ENCODE peak calls at places on chromosomes 4 and X, in eight cellular contexts. Z is glutamatergic neuron, S is Calu3, X is body of pancreas, M is A549, R is fibroblast of lung, Y is AG10803, N is colonic mucosa. B is an unnamed sample.

GRCh38 chr4:15659768-15660394 is 4.7 kb upstream of the FBXL5 start:
- DNase-seq in S (no peak), M (no peak), Z (no peak), Y (peak; percentile 82), N (no peak), R (peak; percentile 28), X (no peak), B (no peak)

GRCh38 chrX:2935364-2935748 is 6.2 kb upstream of the ARSD start:
- DNase-seq in X (no peak), N (no peak), R (no peak), M (no peak), Y (no peak), Z (no peak), S (no peak), B (no peak)

GRCh38 chr4:152778656-152779512 is 646 bp downstream of the TIGD4 start:
- DNase-seq in Z (peak; percentile 36), N (peak; percentile 50), S (peak; percentile 2), Y (peak; percentile 14), M (peak; percentile 5), R (no peak), X (peak; percentile 18), B (peak; percentile 59)

GRCh38 chrX:132954323-132954722 is 4.1 kb downstream of the HS6ST2 start:
- DNase-seq in N (no peak), Y (no peak), Z (no peak), X (no peak), R (no peak), M (no peak), S (peak; percentile 33), B (no peak)

GRCh38 chr4:186021461-186022167 is 47.3 kb upstream of the TLR3 start:
- DNase-seq in Y (peak; percentile 34), R (peak; percentile 24), S (peak; percentile 14), M (peak; percentile 21), Z (peak; percentile 70), X (peak; percentile 24), N (no peak), B (peak; percentile 45)

GRCh38 chrX:105658136-105658535 is 164.2 kb upstream of the NRK start:
- DNase-seq in S (no peak), Y (peak; percentile 25), X (no peak), R (peak; percentile 11), N (no peak), M (no peak), Z (no peak), B (no peak)

GRCh38 chr4:26311633-26312032 is 9.2 kb upstream of the RBPJ start:
- DNase-seq in N (no peak), Z (no peak), Y (no peak), R (no peak), X (no peak), M (no peak), S (no peak), B (no peak)

GRCh38 chr4:94127707-94128328 is 79.8 kb upstream of the SMARCAD1 start:
- DNase-seq in R (peak; percentile 32), N (no peak), M (peak; percentile 49), Y (peak; percentile 23), X (no peak), S (peak; percentile 21), Z (no peak), B (no peak)

GRCh38 chr4:125432078-125432477 is 117.3 kb downstream of the FAT4 start:
- DNase-seq in R (peak; percentile 49), N (no peak), Y (peak; percentile 12), M (peak; percentile 9), Z (no peak), S (no peak), X (no peak), B (peak; percentile 11)

GRCh38 chr4:143247866-143248265 is 63.1 kb downstream of the USP38 start:
- DNase-seq in Y (no peak), S (no peak), X (no peak), Z (no peak), M (no peak), N (no peak), R (no peak), B (no peak)

GRCh38 chr4:105990933-105991332 is 95.7 kb downstream of the NPNT start:
- DNase-seq in Y (peak; percentile 76), Z (no peak), X (peak; percentile 59), S (peak; percentile 86), M (peak; percentile 4), N (peak; percentile 45), R (peak; percentile 66), B (no peak)

GRCh38 chrX:12896935-12897334 is 9.5 kb upstream of the TLR8 start:
- DNase-seq in R (no peak), X (no peak), M (no peak), Z (no peak), S (no peak), Y (no peak), N (no peak), B (no peak)

GRCh38 chrX:12898073-12898472 is 8.3 kb upstream of the TLR8 start:
- DNase-seq in S (no peak), N (no peak), M (no peak), X (no peak), R (no peak), Y (no peak), Z (no peak), B (no peak)

GRCh38 chrX:12903646-12904045 is 2.8 kb upstream of the TLR8 start:
- DNase-seq in R (no peak), Y (peak; percentile 73), N (no peak), S (no peak), Z (no peak), X (no peak), M (no peak), B (no peak)

GRCh38 chrX:12899506-12899905 is 6.9 kb upstream of the TLR8 start:
- DNase-seq in M (no peak), Y (no peak), R (no peak), Z (no peak), N (no peak), S (no peak), X (no peak), B (no peak)

DNA sequence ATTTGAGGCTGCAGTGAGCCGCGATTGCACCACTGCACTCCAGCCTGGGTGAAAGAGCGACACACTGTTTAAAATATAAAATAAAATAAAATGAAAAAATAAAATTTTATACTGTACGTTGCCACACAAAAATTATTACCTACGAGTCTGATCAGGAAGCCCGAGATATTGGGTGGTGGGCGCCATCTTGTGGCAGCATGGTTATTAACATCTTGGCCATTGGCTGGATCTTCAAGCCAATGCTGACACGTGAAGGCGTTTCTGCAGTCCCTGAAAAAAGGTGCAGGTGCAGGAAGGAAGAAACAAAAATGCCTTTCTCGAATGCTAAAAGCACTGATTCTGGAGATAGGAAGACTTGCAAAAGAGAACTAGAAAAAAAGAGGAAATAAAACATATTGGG is 4.9 kb upstream of the TLR8 start:
- DNase-seq in M (peak; percentile 61), N (peak; percentile 77), X (peak; percentile 67), S (peak; percentile 76), Y (peak; percentile 43), R (peak; percentile 27), Z (peak; percentile 62), B (peak; percentile 59)
- TF ChIP-seq CTCF in M (peak; percentile 70), N (peak; percentile 79), X (peak; percentile 36), S (peak; percentile 27), Y (peak; percentile 59), R (peak; percentile 38), Z (peak; percentile 60), B (peak; percentile 61)

GRCh38 chrX:53249387-53250042 is 24.5 kb upstream of the KDM5C start:
- DNase-seq in S (no peak), R (no peak), Z (no peak), Y (no peak), X (no peak), M (no peak), N (no peak), B (no peak)

GRCh38 chrX:53246231-53246630 is 21.2 kb upstream of the KDM5C start:
- DNase-seq in S (no peak), N (no peak), X (no peak), R (no peak), M (no peak), Y (no peak), Z (no peak), B (no peak)

GRCh38 chrX:53250556-53250955 is 25.5 kb upstream of the KDM5C start:
- DNase-seq in Z (no peak), Y (no peak), R (no peak), S (no peak), M (no peak), X (no peak), N (no peak), B (no peak)

GRCh38 chrX:53244610-53245009 is 19.6 kb upstream of the KDM5C start:
- DNase-seq in R (no peak), S (no peak), N (no peak), Y (no peak), M (no peak), X (no peak), Z (no peak), B (no peak)

DNA sequence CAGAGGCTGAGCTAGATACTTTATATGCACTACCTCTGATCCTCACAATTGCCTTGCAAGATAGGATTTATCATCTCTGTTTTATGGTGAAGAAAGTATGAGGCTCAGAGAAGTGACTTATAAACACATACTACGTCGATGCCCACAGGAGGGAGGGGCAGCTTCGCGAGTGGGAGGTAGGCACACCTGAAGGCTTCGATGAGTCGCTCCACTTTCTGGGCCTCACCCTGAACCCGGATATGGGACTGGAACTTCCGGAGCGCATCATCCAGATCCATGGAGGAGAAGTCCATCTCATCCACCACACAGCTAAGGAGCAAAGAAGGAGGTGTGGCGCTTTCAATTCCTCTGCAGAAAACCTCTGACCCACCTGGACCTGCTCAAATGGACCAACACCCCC is 22.9 kb upstream of the KDM5C start:
- DNase-seq in S (no peak), X (no peak), M (no peak), Z (no peak), N (no peak), Y (no peak), R (no peak), B (no peak)
- TF ChIP-seq CTCF in S (no peak), X (no peak), M (no peak), Z (no peak), N (no peak), Y (no peak), R (no peak), B (no peak)

DNA sequence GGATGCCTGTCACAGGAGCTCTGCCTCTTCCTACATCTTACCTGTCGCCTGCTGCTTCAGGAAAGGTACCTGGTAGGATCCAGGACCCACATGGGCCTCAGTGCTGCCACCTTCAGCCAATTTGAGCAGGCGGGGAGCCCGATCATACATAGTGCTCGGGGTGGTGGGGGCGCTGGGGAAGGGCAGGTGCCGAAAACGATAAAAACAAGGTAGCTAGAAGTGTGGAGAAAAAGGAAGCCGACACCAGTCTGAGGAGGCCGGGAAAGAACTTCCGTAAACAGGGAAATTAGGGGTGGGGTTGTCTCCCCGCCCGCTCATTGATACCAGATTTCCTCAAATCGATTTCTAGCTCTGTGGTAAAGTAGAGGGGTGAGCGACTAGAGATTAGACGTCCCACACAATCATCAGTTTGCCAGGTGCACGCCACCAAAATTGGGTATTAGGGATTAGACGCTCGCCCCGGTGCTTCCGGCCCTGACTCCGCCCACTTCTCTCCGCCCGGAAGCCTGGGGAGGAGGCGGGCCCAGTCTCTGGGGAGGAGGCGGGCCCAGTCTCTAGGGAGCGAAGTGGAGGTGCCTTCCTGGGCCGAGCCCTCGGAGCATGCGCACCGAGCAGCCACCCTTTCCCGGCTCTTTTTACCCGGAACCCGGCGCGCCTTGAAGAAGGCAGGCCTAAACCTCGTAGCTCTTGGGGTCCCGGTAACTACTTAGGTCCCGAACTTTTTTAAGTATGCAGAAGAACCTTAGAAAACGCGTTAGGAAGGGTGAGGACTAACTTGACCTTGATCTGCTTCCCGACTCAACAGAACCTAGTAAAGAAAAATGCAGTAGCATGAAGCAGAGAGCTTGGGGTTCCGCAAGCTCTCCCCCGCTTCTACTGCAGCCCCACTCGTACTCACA is at the start of gene STPG2:
- DNase-seq in M (peak; percentile 91), X (peak; percentile 94), N (peak; percentile 94), Y (peak; percentile 90), S (peak; percentile 92), Z (peak; percentile 80), R (peak; percentile 87), B (peak; percentile 92)
- TF ChIP-seq CTCF in M (peak; percentile 27), X (no peak), N (peak; percentile 45), Y (peak; percentile 41), S (peak; percentile 37), Z (peak; percentile 29), R (peak; percentile 44), B (peak; percentile 27)

GRCh38 chr4:41154814-41155177 is 59.5 kb downstream of the APBB2 start:
- DNase-seq in X (no peak), Z (no peak), Y (no peak), S (no peak), M (peak; percentile 22), N (no peak), R (peak; percentile 65), B (no peak)
- TF ChIP-seq CTCF in X (no peak), Z (no peak), Y (no peak), S (no peak), M (no peak), N (no peak), R (no peak), B (no peak)